ENCODE peak calls at places on chromosome 18, in ten cellular contexts. One of them, this sample, is unnamed.

GRCh38 chr18:79395761-79396404 is at the start of gene NFATC1:
- DNase-seq in HL-60: peak
- DNase-seq in A549: peak
- DNase-seq in tibial artery: peak
- DNase-seq in prostate gland: peak
- DNase-seq in MM.1S: no peak
- DNase-seq in tibial nerve: peak
- DNase-seq in esophagus squamous epithelium: no peak
- DNase-seq in right lobe of liver: peak
- DNase-seq in brain microvascular endothelial cell: peak
- DNase-seq in this sample: no peak

GRCh38 chr18:58996131-58996632 is 131.5 kb downstream of the ZNF532 start:
- DNase-seq in MM.1S: no peak
- DNase-seq in esophagus squamous epithelium: no peak
- DNase-seq in brain microvascular endothelial cell: peak
- DNase-seq in A549: peak
- DNase-seq in tibial artery: no peak
- DNase-seq in prostate gland: no peak
- DNase-seq in right lobe of liver: no peak
- DNase-seq in tibial nerve: no peak
- DNase-seq in HL-60: no peak
- DNase-seq in this sample: peak

GRCh38 chr18:11078491-11078890 is 70.9 kb downstream of the PIEZO2 start:
- DNase-seq in tibial nerve: no peak
- DNase-seq in MM.1S: no peak
- DNase-seq in HL-60: no peak
- DNase-seq in right lobe of liver: no peak
- DNase-seq in tibial artery: no peak
- DNase-seq in brain microvascular endothelial cell: peak
- DNase-seq in A549: no peak
- DNase-seq in prostate gland: no peak
- DNase-seq in esophagus squamous epithelium: no peak
- DNase-seq in this sample: no peak

GRCh38 chr18:5155180-5155906 is 41.7 kb downstream of the AKAIN1 start:
- DNase-seq in brain microvascular endothelial cell: no peak
- DNase-seq in tibial artery: no peak
- DNase-seq in A549: no peak
- DNase-seq in prostate gland: no peak
- DNase-seq in right lobe of liver: no peak
- DNase-seq in MM.1S: no peak
- DNase-seq in esophagus squamous epithelium: no peak
- DNase-seq in tibial nerve: no peak
- DNase-seq in HL-60: no peak
- DNase-seq in this sample: no peak

GRCh38 chr18:39199231-39199855 is 1633.7 kb upstream of the CELF4 start:
- DNase-seq in right lobe of liver: no peak
- DNase-seq in tibial nerve: no peak
- DNase-seq in tibial artery: no peak
- DNase-seq in brain microvascular endothelial cell: no peak
- DNase-seq in A549: no peak
- DNase-seq in prostate gland: no peak
- DNase-seq in MM.1S: no peak
- DNase-seq in esophagus squamous epithelium: no peak
- DNase-seq in HL-60: no peak
- DNase-seq in this sample: no peak

GRCh38 chr18:27656167-27656778 is 471.2 kb upstream of the CHST9 start:
- DNase-seq in HL-60: no peak
- DNase-seq in tibial artery: no peak
- DNase-seq in tibial nerve: no peak
- DNase-seq in right lobe of liver: no peak
- DNase-seq in prostate gland: no peak
- DNase-seq in A549: peak
- DNase-seq in MM.1S: no peak
- DNase-seq in esophagus squamous epithelium: no peak
- DNase-seq in brain microvascular endothelial cell: peak
- DNase-seq in this sample: no peak

GRCh38 chr18:36809590-36810381 is 19.0 kb downstream of the TPGS2 start:
- DNase-seq in MM.1S: peak
- DNase-seq in brain microvascular endothelial cell: peak
- DNase-seq in tibial artery: no peak
- DNase-seq in tibial nerve: no peak
- DNase-seq in prostate gland: peak
- DNase-seq in HL-60: peak
- DNase-seq in A549: peak
- DNase-seq in esophagus squamous epithelium: no peak
- DNase-seq in right lobe of liver: no peak
- DNase-seq in this sample: no peak

GRCh38 chr18:35024965-35025364 is 16.2 kb upstream of the MAPRE2 start:
- DNase-seq in prostate gland: peak
- DNase-seq in right lobe of liver: peak
- DNase-seq in tibial artery: peak
- DNase-seq in MM.1S: no peak
- DNase-seq in tibial nerve: peak
- DNase-seq in brain microvascular endothelial cell: peak
- DNase-seq in HL-60: no peak
- DNase-seq in A549: peak
- DNase-seq in esophagus squamous epithelium: no peak
- DNase-seq in this sample: peak

GRCh38 chr18:80143876-80144275 is 34.8 kb downstream of the ADNP2 start:
- DNase-seq in A549: no peak
- DNase-seq in prostate gland: no peak
- DNase-seq in tibial nerve: no peak
- DNase-seq in esophagus squamous epithelium: no peak
- DNase-seq in right lobe of liver: no peak
- DNase-seq in MM.1S: no peak
- DNase-seq in brain microvascular endothelial cell: peak
- DNase-seq in tibial artery: no peak
- DNase-seq in HL-60: no peak
- DNase-seq in this sample: no peak

GRCh38 chr18:13136689-13137040 is 81.9 kb upstream of the LDLRAD4 start:
- DNase-seq in right lobe of liver: no peak
- DNase-seq in MM.1S: no peak
- DNase-seq in HL-60: no peak
- DNase-seq in prostate gland: no peak
- DNase-seq in tibial nerve: no peak
- DNase-seq in A549: no peak
- DNase-seq in tibial artery: no peak
- DNase-seq in esophagus squamous epithelium: no peak
- DNase-seq in brain microvascular endothelial cell: no peak
- DNase-seq in this sample: no peak
- H3K4me3 ChIP-seq in right lobe of liver: peak
- H3K4me3 ChIP-seq in MM.1S: peak
- H3K4me3 ChIP-seq in HL-60: peak
- H3K4me3 ChIP-seq in prostate gland: peak
- H3K4me3 ChIP-seq in tibial nerve: peak
- H3K4me3 ChIP-seq in A549: peak
- H3K4me3 ChIP-seq in tibial artery: peak
- H3K4me3 ChIP-seq in esophagus squamous epithelium: peak
- H3K4me3 ChIP-seq in brain microvascular endothelial cell: peak
- H3K4me3 ChIP-seq in this sample: peak

DNA sequence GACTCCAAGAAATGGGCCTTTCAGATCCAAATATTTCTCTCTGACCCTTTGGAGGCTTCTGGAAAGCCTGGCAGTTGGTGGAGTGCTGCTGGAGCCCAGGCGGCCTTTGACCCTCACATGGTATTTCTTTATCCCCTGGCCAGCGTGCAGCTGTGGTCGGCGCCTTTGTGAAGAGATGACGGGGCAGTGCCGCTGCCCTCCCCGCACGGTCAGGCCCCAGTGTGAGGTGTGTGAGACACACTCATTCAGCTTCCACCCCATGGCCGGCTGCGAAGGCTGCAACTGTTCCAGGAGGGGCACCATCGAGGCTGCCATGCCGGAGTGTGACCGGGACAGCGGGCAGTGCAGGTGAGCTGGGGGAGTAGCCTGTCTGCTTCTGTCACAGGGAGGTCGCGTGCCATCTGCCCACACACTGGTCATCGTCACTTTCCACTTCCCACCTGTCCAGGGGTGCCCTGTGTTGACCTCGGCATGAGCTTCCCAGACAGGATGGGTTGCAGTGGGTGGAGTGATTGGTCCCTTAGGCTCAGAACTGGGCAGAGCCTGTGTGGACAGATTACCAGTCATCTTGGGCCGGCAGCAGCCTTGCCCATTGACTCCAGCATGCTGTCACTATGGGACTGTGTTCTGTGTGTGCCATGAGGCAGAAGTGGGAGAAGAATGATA is 158.2 kb downstream of the LAMA3 start:
- DNase-seq in MM.1S: no peak
- DNase-seq in tibial nerve: no peak
- DNase-seq in brain microvascular endothelial cell: no peak
- DNase-seq in esophagus squamous epithelium: no peak
- DNase-seq in tibial artery: no peak
- DNase-seq in prostate gland: no peak
- DNase-seq in A549: no peak
- DNase-seq in HL-60: no peak
- DNase-seq in right lobe of liver: no peak
- DNase-seq in this sample: no peak
- H3K27ac ChIP-seq in MM.1S: no peak
- H3K27ac ChIP-seq in tibial nerve: no peak
- H3K27ac ChIP-seq in brain microvascular endothelial cell: no peak
- H3K27ac ChIP-seq in esophagus squamous epithelium: no peak
- H3K27ac ChIP-seq in tibial artery: no peak
- H3K27ac ChIP-seq in prostate gland: no peak
- H3K27ac ChIP-seq in A549: no peak
- H3K27ac ChIP-seq in HL-60: no peak
- H3K27ac ChIP-seq in right lobe of liver: no peak
- H3K27ac ChIP-seq in this sample: no peak

DNA sequence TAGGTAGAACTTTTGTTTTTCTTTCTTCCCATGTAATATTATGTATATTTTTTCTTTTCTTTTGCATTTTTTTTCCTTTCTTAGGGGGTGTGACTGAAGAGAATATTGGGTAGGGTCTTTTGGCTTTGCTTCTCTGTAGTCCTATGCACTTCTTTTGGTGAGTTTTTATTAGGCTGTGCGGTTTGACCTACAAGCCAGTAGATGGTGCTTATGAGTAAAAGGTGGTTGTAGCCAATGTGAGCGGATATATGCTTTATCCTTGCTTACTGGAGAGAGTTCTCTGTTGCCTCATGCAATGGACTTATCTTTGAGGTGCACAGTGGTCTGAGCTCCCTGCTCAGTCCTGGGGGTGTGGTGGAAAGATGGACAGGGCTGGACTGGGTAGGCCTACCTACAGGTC is 52.7 kb downstream of the DSEL start:
- DNase-seq in tibial artery: no peak
- DNase-seq in A549: peak
- DNase-seq in MM.1S: no peak
- DNase-seq in tibial nerve: no peak
- DNase-seq in HL-60: no peak
- DNase-seq in prostate gland: no peak
- DNase-seq in right lobe of liver: no peak
- DNase-seq in esophagus squamous epithelium: no peak
- DNase-seq in brain microvascular endothelial cell: no peak
- DNase-seq in this sample: no peak
- TF ChIP-seq CTCF in tibial artery: no peak
- TF ChIP-seq CTCF in A549: no peak
- TF ChIP-seq CTCF in MM.1S: no peak
- TF ChIP-seq CTCF in tibial nerve: no peak
- TF ChIP-seq CTCF in HL-60: peak
- TF ChIP-seq CTCF in prostate gland: no peak
- TF ChIP-seq CTCF in right lobe of liver: no peak
- TF ChIP-seq CTCF in esophagus squamous epithelium: no peak
- TF ChIP-seq CTCF in brain microvascular endothelial cell: peak
- TF ChIP-seq CTCF in this sample: peak

DNA sequence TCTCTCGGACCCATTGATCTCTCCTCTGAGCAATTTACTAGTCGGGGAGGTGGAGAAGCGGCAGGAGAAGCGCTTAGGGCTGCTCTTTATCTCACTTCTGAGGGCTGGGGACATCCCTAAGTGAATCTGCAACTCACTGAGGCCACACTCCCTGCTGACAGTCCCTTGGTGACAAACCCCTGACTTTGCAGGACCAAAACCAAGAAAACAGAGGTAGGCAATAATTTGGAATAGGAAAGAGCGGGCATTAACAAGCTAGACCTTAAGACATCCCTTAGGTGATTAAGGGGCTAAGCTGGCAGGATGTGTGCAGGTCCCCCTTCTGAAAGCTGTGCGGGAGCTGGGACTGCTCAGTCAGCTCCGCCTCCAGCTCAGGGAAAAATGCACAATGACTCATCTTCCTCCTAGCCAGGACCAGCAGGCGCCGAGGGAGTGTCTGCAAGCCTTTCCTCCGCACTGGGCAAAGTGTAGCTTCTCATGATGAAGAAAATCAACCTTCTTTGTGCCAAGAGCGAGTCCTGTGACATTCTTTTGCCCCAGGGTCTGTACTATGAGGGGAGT is 63.3 kb downstream of the BOD1L2 start:
- DNase-seq in tibial nerve: peak
- DNase-seq in MM.1S: peak
- DNase-seq in esophagus squamous epithelium: no peak
- DNase-seq in prostate gland: peak
- DNase-seq in brain microvascular endothelial cell: peak
- DNase-seq in right lobe of liver: no peak
- DNase-seq in A549: peak
- DNase-seq in HL-60: no peak
- DNase-seq in tibial artery: no peak
- DNase-seq in this sample: peak
- H3K4me3 ChIP-seq in tibial nerve: no peak
- H3K4me3 ChIP-seq in MM.1S: peak
- H3K4me3 ChIP-seq in esophagus squamous epithelium: peak
- H3K4me3 ChIP-seq in prostate gland: no peak
- H3K4me3 ChIP-seq in brain microvascular endothelial cell: no peak
- H3K4me3 ChIP-seq in right lobe of liver: no peak
- H3K4me3 ChIP-seq in A549: no peak
- H3K4me3 ChIP-seq in HL-60: no peak
- H3K4me3 ChIP-seq in tibial artery: peak
- H3K4me3 ChIP-seq in this sample: no peak